ENCODE peak calls at places on chromosome 19, in ten cellular contexts. N is cardiac muscle cell; G is cardiac fibroblast; Z is H9; I is PC-3; D is CD8-positive, alpha-beta T cell; W is progenitor cell of endocrine pancreas; A is brain microvascular endothelial cell; S is left lung; O is Calu3. T is an unnamed sample.

GRCh38 chr19:39405930-39406655 is 554 bp upstream of the ZFP36 start:
- DNase-seq in N (no peak), G (no peak), Z (peak), I (no peak), D (peak), W (no peak), A (no peak), S (no peak), O (no peak), T (no peak)

GRCh38 chr19:8163781-8164180 is 14.4 kb upstream of the FBN3 start:
- DNase-seq in N (peak), G (peak), Z (peak), I (peak), D (no peak), W (no peak), A (no peak), S (no peak), O (no peak), T (no peak)

GRCh38 chr19:33498391-33499000 is 23.1 kb downstream of the PEPD start:
- DNase-seq in N (no peak), G (no peak), Z (no peak), I (no peak), D (no peak), W (no peak), A (no peak), S (peak), O (no peak), T (no peak)

GRCh38 chr19:13899393-13899792 is 6.5 kb downstream of the BRME1 start:
- DNase-seq in N (no peak), G (no peak), Z (no peak), I (no peak), D (no peak), W (no peak), A (no peak), S (no peak), O (no peak), T (no peak)

GRCh38 chr19:20423381-20424207 is 142.0 kb downstream of the ZNF737 start:
- DNase-seq in N (peak), G (peak), Z (peak), I (peak), D (peak), W (peak), A (peak), S (peak), O (peak), T (no peak)

GRCh38 chr19:2962018-2962670 is 15.2 kb upstream of the TLE6 start:
- DNase-seq in N (peak), G (peak), Z (peak), I (peak), D (peak), W (peak), A (peak), S (no peak), O (peak), T (no peak)

GRCh38 chr19:41868120-41868988 is 8.3 kb downstream of the RPS19 start:
- DNase-seq in N (no peak), G (no peak), Z (no peak), I (no peak), D (no peak), W (no peak), A (no peak), S (no peak), O (no peak), T (no peak)

GRCh38 chr19:10227215-10227971 is 3.7 kb downstream of the S1PR2 start:
- DNase-seq in N (peak), G (peak), Z (peak), I (no peak), D (no peak), W (no peak), A (no peak), S (no peak), O (no peak), T (no peak)

GRCh38 chr19:9945319-9945966 is 9.1 kb upstream of the OLFM2 start:
- DNase-seq in N (peak), G (peak), Z (peak), I (peak), D (no peak), W (no peak), A (peak), S (no peak), O (no peak), T (peak)

GRCh38 chr19:43525836-43526771 is 897 bp downstream of the ETHE1 start:
- DNase-seq in N (no peak), G (no peak), Z (peak), I (peak), D (peak), W (peak), A (no peak), S (no peak), O (peak), T (no peak)

GRCh38 chr19:2806736-2807378 is 12.8 kb upstream of the ZNF554 start:
- DNase-seq in N (no peak), G (no peak), Z (no peak), I (no peak), D (no peak), W (no peak), A (no peak), S (peak), O (no peak), T (no peak)

GRCh38 chr19:58519087-58519354 is 589 bp downstream of the ZBTB45 start:
- DNase-seq in N (peak), G (peak), Z (peak), I (peak), D (peak), W (peak), A (peak), S (no peak), O (peak), T (peak)

GRCh38 chr19:38977445-38978314 is 2.1 kb upstream of the FBXO17 start:
- DNase-seq in N (no peak), G (peak), Z (no peak), I (no peak), D (no peak), W (no peak), A (no peak), S (no peak), O (peak), T (no peak)

GRCh38 chr19:13241321-13242104 is 91.3 kb downstream of the IER2 start:
- DNase-seq in N (no peak), G (no peak), Z (peak), I (peak), D (peak), W (no peak), A (no peak), S (no peak), O (peak), T (no peak)

GRCh38 chr19:6660930-6661329 is 9.0 kb downstream of the TNFSF14 start:
- DNase-seq in N (no peak), G (no peak), Z (peak), I (no peak), D (no peak), W (no peak), A (no peak), S (no peak), O (no peak), T (no peak)

GRCh38 chr19:38617764-38618589 is at the start of gene MAP4K1:
- DNase-seq in N (no peak), G (no peak), Z (no peak), I (no peak), D (peak), W (no peak), A (no peak), S (peak), O (no peak), T (no peak)

GRCh38 chr19:55301459-55302331 is 17.9 kb downstream of the BRSK1 start:
- DNase-seq in N (peak), G (peak), Z (peak), I (peak), D (peak), W (peak), A (peak), S (peak), O (peak), T (peak)

GRCh38 chr19:29831041-29831548 is 19.3 kb downstream of the CCNE1 start:
- DNase-seq in N (no peak), G (no peak), Z (no peak), I (peak), D (peak), W (no peak), A (no peak), S (no peak), O (peak), T (no peak)

GRCh38 chr19:33806434-33806881 is 9.8 kb downstream of the KCTD15 start:
- DNase-seq in N (no peak), G (no peak), Z (no peak), I (no peak), D (no peak), W (no peak), A (no peak), S (no peak), O (no peak), T (no peak)

GRCh38 chr19:15419413-15420025 is 731 bp upstream of the AKAP8L start:
- DNase-seq in N (peak), G (no peak), Z (no peak), I (peak), D (no peak), W (no peak), A (no peak), S (no peak), O (no peak), T (no peak)

GRCh38 chr19:4913996-4914735 is 4.9 kb downstream of the UHRF1 start:
- DNase-seq in N (no peak), G (no peak), Z (no peak), I (peak), D (peak), W (no peak), A (no peak), S (no peak), O (no peak), T (no peak)

GRCh38 chr19:44819246-44819832 is 10.4 kb downstream of the BCAM start:
- DNase-seq in N (no peak), G (no peak), Z (no peak), I (no peak), D (no peak), W (no peak), A (no peak), S (no peak), O (no peak), T (no peak)

GRCh38 chr19:4052114-4052992 is 14.3 kb downstream of the ZBTB7A start:
- DNase-seq in N (peak), G (no peak), Z (no peak), I (peak), D (no peak), W (no peak), A (no peak), S (peak), O (peak), T (peak)

GRCh38 chr19:7267792-7268736 is 26.1 kb downstream of the INSR start:
- DNase-seq in N (no peak), G (no peak), Z (no peak), I (no peak), D (no peak), W (no peak), A (no peak), S (no peak), O (no peak), T (no peak)

GRCh38 chr19:10636304-10636972 is 11.1 kb downstream of the SLC44A2 start:
- DNase-seq in N (no peak), G (no peak), Z (peak), I (no peak), D (no peak), W (no peak), A (no peak), S (no peak), O (no peak), T (no peak)

GRCh38 chr19:35459414-35460082 is 11.5 kb downstream of the FFAR2 start:
- DNase-seq in N (peak), G (peak), Z (no peak), I (no peak), D (no peak), W (no peak), A (no peak), S (no peak), O (peak), T (no peak)

GRCh38 chr19:41870401-41870873 is 6.6 kb upstream of the CD79A start:
- DNase-seq in N (peak), G (peak), Z (no peak), I (peak), D (no peak), W (no peak), A (peak), S (no peak), O (no peak), T (no peak)

GRCh38 chr19:4678881-4679379 is 8.8 kb upstream of the MYDGF start:
- DNase-seq in N (no peak), G (peak), Z (peak), I (peak), D (no peak), W (no peak), A (peak), S (no peak), O (no peak), T (no peak)

GRCh38 chr19:44552324-44552723 is 22.8 kb upstream of the CEACAM20 start:
- DNase-seq in N (peak), G (peak), Z (peak), I (peak), D (no peak), W (peak), A (peak), S (no peak), O (peak), T (no peak)

GRCh38 chr19:14758816-14759215 is 19.5 kb downstream of the ADGRE2 start:
- DNase-seq in N (no peak), G (no peak), Z (peak), I (peak), D (no peak), W (no peak), A (no peak), S (no peak), O (peak), T (no peak)

GRCh38 chr19:29623726-29624488 is 17.8 kb downstream of the POP4 start:
- DNase-seq in N (no peak), G (no peak), Z (no peak), I (no peak), D (peak), W (no peak), A (no peak), S (no peak), O (no peak), T (no peak)

GRCh38 chr19:18495204-18495911 is 26.5 kb downstream of the ELL start:
- DNase-seq in N (no peak), G (no peak), Z (peak), I (no peak), D (no peak), W (no peak), A (no peak), S (no peak), O (no peak), T (no peak)

GRCh38 chr19:16463991-16464575 is 7.7 kb downstream of the EPS15L1 start:
- DNase-seq in N (peak), G (peak), Z (no peak), I (no peak), D (no peak), W (no peak), A (peak), S (no peak), O (no peak), T (no peak)

GRCh38 chr19:56294557-56294956 is 20.1 kb downstream of the ZSCAN5A start:
- DNase-seq in N (no peak), G (no peak), Z (no peak), I (peak), D (no peak), W (no peak), A (peak), S (no peak), O (no peak), T (no peak)

GRCh38 chr19:680287-681028 is 4.3 kb downstream of the FSTL3 start:
- DNase-seq in N (peak), G (peak), Z (peak), I (peak), D (peak), W (peak), A (peak), S (peak), O (peak), T (peak)
- TF ChIP-seq CTCF in N (peak), G (no peak), Z (peak), I (peak), D (peak), W (peak), A (peak), S (peak), O (peak), T (peak)

DNA sequence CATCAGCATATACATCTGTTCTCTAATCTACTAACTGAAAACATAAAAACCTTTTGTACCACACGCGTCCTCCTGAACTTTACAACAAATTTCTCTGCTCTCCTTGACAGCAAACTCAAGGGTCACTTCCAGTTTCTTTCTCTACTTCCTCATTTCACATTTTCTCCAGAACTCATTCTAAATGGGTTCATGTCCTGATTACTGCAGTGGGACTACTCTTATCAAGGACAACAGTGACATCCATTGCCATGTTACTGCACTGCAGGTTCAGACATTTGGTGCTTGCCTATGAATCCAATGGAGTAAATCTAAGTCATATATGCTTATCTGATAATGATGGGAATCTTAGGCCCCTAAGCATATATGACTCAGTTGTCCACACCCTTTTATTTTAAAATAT is 35.3 kb downstream of the FPR3 start:
- DNase-seq in N (peak), G (peak), Z (no peak), I (peak), D (no peak), W (no peak), A (no peak), S (no peak), O (no peak), T (no peak)
- TF ChIP-seq CTCF in N (peak), G (peak), Z (no peak), I (peak), D (no peak), W (no peak), A (no peak), S (peak), O (no peak), T (no peak)

GRCh38 chr19:48252625-48253024 is 3.1 kb downstream of the CARD8 start:
- DNase-seq in N (no peak), G (no peak), Z (no peak), I (no peak), D (no peak), W (no peak), A (no peak), S (no peak), O (no peak), T (no peak)

GRCh38 chr19:48253999-48254398 is 1.7 kb downstream of the CARD8 start:
- DNase-seq in N (no peak), G (no peak), Z (no peak), I (no peak), D (no peak), W (no peak), A (no peak), S (no peak), O (no peak), T (no peak)

GRCh38 chr19:48254529-48254970 is 1.2 kb downstream of the CARD8 start:
- DNase-seq in N (no peak), G (no peak), Z (no peak), I (no peak), D (no peak), W (no peak), A (no peak), S (no peak), O (no peak), T (no peak)

GRCh38 chr19:48258350-48258749 is 2.6 kb upstream of the CARD8 start:
- DNase-seq in N (no peak), G (peak), Z (no peak), I (no peak), D (peak), W (no peak), A (no peak), S (no peak), O (no peak), T (no peak)

DNA sequence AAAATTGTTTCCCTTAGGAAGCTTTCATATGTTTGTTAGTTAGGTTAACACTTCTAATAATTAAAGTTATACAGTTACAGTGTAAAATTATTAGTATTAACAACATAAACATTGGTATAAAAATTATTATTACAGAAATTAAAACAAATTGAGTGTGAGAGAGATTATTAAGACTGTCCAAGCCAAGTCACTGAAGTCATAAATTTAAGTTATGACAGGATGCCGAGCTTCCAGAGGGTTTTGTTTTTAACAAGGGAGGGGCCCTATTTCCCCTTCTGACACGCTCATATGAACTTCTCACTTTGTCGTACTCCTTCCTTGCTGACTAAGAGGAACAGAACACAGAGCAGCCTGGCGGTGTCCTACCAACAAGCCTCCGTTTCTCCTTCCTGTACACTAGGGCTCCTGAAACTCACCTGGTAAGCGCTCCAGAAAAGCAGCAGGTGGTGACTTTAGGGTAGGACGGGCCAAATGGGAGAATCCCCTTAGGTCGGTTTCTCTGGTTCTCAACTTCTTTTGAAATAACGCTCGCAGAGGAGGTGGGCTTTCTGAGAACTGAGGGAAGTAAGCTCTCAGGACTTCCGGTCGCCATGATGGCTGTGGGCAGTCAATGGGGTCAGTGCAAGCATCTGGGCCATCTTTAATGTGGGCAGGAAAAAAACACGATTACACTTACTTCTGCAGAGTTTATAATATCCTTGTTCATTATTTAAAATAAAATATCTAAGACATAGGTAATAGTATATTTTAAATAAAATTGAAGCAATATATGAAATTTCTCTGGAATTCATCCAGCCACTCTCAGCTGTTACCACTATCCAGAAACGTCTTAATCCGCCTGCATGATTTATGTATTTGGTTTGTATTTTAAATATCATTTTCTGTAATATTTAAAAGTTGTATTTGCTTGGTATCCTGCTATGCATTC is at the start of gene CARD8:
- DNase-seq in N (peak), G (peak), Z (peak), I (peak), D (peak), W (peak), A (peak), S (peak), O (peak), T (no peak)
- TF ChIP-seq CTCF in N (no peak), G (peak), Z (no peak), I (no peak), D (no peak), W (no peak), A (peak), S (no peak), O (no peak), T (peak)

GRCh38 chr19:49229416-49229815 is 71.8 kb downstream of the TRPM4 start:
- DNase-seq in N (no peak), G (no peak), Z (no peak), I (no peak), D (no peak), W (no peak), A (no peak), S (no peak), O (no peak), T (no peak)

GRCh38 chr19:49222011-49222410 is 64.4 kb downstream of the TRPM4 start:
- DNase-seq in N (no peak), G (no peak), Z (no peak), I (no peak), D (no peak), W (no peak), A (peak), S (no peak), O (no peak), T (no peak)

GRCh38 chr19:49222528-49222927 is 64.9 kb downstream of the TRPM4 start:
- DNase-seq in N (no peak), G (no peak), Z (no peak), I (no peak), D (no peak), W (no peak), A (no peak), S (no peak), O (no peak), T (no peak)

GRCh38 chr19:49223472-49223871 is 65.9 kb downstream of the TRPM4 start:
- DNase-seq in N (no peak), G (no peak), Z (no peak), I (no peak), D (no peak), W (no peak), A (no peak), S (no peak), O (no peak), T (no peak)

DNA sequence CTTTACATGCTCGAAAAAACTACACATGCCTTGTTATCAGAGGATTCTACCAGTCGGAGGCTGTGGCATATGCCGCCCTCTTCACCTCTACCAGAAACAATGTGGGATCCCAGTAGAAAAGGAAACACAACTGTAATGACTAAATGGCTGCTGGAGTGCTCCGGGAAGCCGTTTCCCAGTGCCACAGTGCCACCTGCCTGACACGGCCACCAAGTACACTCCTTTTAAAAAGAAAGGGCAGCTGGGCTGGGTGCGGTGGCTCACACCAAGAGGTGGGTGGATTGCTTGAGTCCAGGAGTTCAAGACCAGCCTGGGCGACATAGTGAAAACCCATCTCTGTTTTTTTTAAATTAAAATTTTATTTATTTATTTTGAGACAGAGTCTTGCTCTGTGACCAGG is 67.3 kb downstream of the TRPM4 start:
- DNase-seq in N (peak), G (peak), Z (peak), I (peak), D (no peak), W (no peak), A (peak), S (no peak), O (peak), T (no peak)
- TF ChIP-seq CTCF in N (peak), G (peak), Z (peak), I (peak), D (no peak), W (peak), A (peak), S (peak), O (peak), T (peak)

GRCh38 chr19:12034196-12034595 is 1.3 kb downstream of the ZNF433 start:
- DNase-seq in N (no peak), G (peak), Z (no peak), I (peak), D (no peak), W (no peak), A (no peak), S (no peak), O (no peak), T (no peak)

GRCh38 chr19:12034610-12035009 is 869 bp downstream of the ZNF433 start:
- DNase-seq in N (no peak), G (peak), Z (no peak), I (peak), D (no peak), W (no peak), A (no peak), S (no peak), O (no peak), T (no peak)

GRCh38 chr19:12035220-12036172 is at the start of gene ZNF433:
- DNase-seq in N (peak), G (peak), Z (peak), I (peak), D (peak), W (peak), A (peak), S (peak), O (peak), T (peak)
- TF ChIP-seq CTCF in N (no peak), G (no peak), Z (no peak), I (no peak), D (no peak), W (peak), A (no peak), S (no peak), O (no peak), T (peak)